ENCODE peak calls at places on chromosomes 12 and 14, in eight cellular contexts. One of them, this sample, is unnamed.

GRCh38 chr12:93186131-93186530 is 191.6 kb upstream of the NUDT4 start:
- DNase-seq in PC-9: no peak
- DNase-seq in mesenchymal stem cell: peak
- DNase-seq in GM23338: no peak
- DNase-seq in HepG2: no peak
- DNase-seq in Karpas-422: no peak
- DNase-seq in K562: no peak
- DNase-seq in A549: no peak
- DNase-seq in this sample: no peak

GRCh38 chr14:104924421-104925213 is at the start of gene PLD4:
- DNase-seq in PC-9: no peak
- DNase-seq in K562: no peak
- DNase-seq in Karpas-422: peak
- DNase-seq in mesenchymal stem cell: no peak
- DNase-seq in GM23338: no peak
- DNase-seq in A549: no peak
- DNase-seq in HepG2: no peak
- DNase-seq in this sample: no peak

GRCh38 chr12:122028165-122028591 is 6.5 kb downstream of the BCL7A start:
- DNase-seq in mesenchymal stem cell: no peak
- DNase-seq in K562: no peak
- DNase-seq in PC-9: no peak
- DNase-seq in Karpas-422: peak
- DNase-seq in A549: no peak
- DNase-seq in HepG2: no peak
- DNase-seq in GM23338: no peak
- DNase-seq in this sample: no peak

GRCh38 chr12:27076930-27077329 is 5.4 kb downstream of the C12orf71 start:
- DNase-seq in PC-9: peak
- DNase-seq in K562: no peak
- DNase-seq in A549: no peak
- DNase-seq in HepG2: no peak
- DNase-seq in GM23338: no peak
- DNase-seq in Karpas-422: no peak
- DNase-seq in mesenchymal stem cell: no peak
- DNase-seq in this sample: no peak

GRCh38 chr14:70664698-70665447 is 23.2 kb downstream of the TTC9 start:
- DNase-seq in A549: no peak
- DNase-seq in mesenchymal stem cell: no peak
- DNase-seq in K562: no peak
- DNase-seq in HepG2: no peak
- DNase-seq in GM23338: no peak
- DNase-seq in Karpas-422: no peak
- DNase-seq in PC-9: peak
- DNase-seq in this sample: no peak

GRCh38 chr12:67451206-67451605 is 182.0 kb downstream of the CAND1 start:
- DNase-seq in PC-9: no peak
- DNase-seq in mesenchymal stem cell: no peak
- DNase-seq in Karpas-422: no peak
- DNase-seq in K562: no peak
- DNase-seq in A549: no peak
- DNase-seq in HepG2: no peak
- DNase-seq in GM23338: no peak
- DNase-seq in this sample: no peak

GRCh38 chr12:67671419-67671818 is 22.9 kb downstream of the DYRK2 start:
- DNase-seq in GM23338: no peak
- DNase-seq in mesenchymal stem cell: peak
- DNase-seq in HepG2: no peak
- DNase-seq in A549: no peak
- DNase-seq in PC-9: no peak
- DNase-seq in K562: no peak
- DNase-seq in Karpas-422: no peak
- DNase-seq in this sample: no peak

GRCh38 chr12:34291001-34291400 is 268.7 kb downstream of the ALG10 start:
- DNase-seq in K562: no peak
- DNase-seq in Karpas-422: no peak
- DNase-seq in PC-9: no peak
- DNase-seq in mesenchymal stem cell: no peak
- DNase-seq in HepG2: no peak
- DNase-seq in A549: no peak
- DNase-seq in GM23338: no peak
- DNase-seq in this sample: no peak

GRCh38 chr14:67555518-67556090 is 22.5 kb downstream of the PLEKHH1 start:
- DNase-seq in mesenchymal stem cell: no peak
- DNase-seq in GM23338: no peak
- DNase-seq in HepG2: no peak
- DNase-seq in PC-9: no peak
- DNase-seq in Karpas-422: no peak
- DNase-seq in K562: no peak
- DNase-seq in A549: no peak
- DNase-seq in this sample: no peak

GRCh38 chr12:55072093-55072492 is 52.3 kb downstream of the NEUROD4 start:
- DNase-seq in GM23338: peak
- DNase-seq in A549: peak
- DNase-seq in HepG2: peak
- DNase-seq in K562: no peak
- DNase-seq in PC-9: no peak
- DNase-seq in mesenchymal stem cell: no peak
- DNase-seq in Karpas-422: peak
- DNase-seq in this sample: peak

GRCh38 chr12:28219827-28220226 is 29.6 kb downstream of the CCDC91 start:
- DNase-seq in mesenchymal stem cell: no peak
- DNase-seq in Karpas-422: no peak
- DNase-seq in GM23338: no peak
- DNase-seq in A549: no peak
- DNase-seq in K562: no peak
- DNase-seq in PC-9: no peak
- DNase-seq in HepG2: no peak
- DNase-seq in this sample: no peak

GRCh38 chr12:28218875-28219274 is 28.6 kb downstream of the CCDC91 start:
- DNase-seq in HepG2: no peak
- DNase-seq in GM23338: no peak
- DNase-seq in A549: no peak
- DNase-seq in mesenchymal stem cell: no peak
- DNase-seq in PC-9: no peak
- DNase-seq in Karpas-422: no peak
- DNase-seq in K562: no peak
- DNase-seq in this sample: no peak

GRCh38 chr12:28223853-28224252 is 33.6 kb downstream of the CCDC91 start:
- DNase-seq in GM23338: no peak
- DNase-seq in K562: no peak
- DNase-seq in A549: no peak
- DNase-seq in mesenchymal stem cell: no peak
- DNase-seq in Karpas-422: no peak
- DNase-seq in PC-9: no peak
- DNase-seq in HepG2: no peak
- DNase-seq in this sample: no peak

GRCh38 chr12:28222959-28223662 is 32.9 kb downstream of the CCDC91 start:
- DNase-seq in Karpas-422: peak
- DNase-seq in mesenchymal stem cell: no peak
- DNase-seq in HepG2: no peak
- DNase-seq in GM23338: no peak
- DNase-seq in PC-9: no peak
- DNase-seq in A549: no peak
- DNase-seq in K562: no peak
- DNase-seq in this sample: no peak

DNA sequence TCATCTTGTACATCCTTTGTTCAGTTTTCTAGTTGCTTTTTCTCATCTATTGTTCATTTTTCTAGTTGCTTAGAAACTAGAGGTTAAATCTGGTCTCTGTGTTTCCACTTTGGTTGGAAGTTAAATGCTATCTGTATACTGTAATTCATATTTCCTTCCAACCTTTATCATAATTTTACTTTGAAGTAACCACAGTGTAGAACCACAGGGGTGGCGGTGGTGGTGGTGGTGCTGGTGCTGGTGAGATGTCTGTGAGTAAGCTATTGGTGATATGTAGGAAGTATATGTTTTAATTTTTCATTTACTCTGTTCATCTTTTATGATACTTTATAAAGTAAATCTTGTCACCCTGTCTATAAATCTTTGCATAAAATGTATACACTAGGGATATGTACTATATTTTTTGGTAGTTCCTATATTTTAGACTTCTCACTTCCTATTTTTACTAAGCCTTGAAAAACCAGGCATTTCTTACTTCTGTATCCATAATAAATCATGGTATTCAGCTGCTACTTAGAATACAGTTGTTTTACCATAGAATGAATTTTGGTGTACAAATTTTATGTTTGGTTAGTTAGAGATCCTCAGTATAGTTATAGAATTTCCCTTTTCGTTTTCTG is 31.9 kb downstream of the CCDC91 start:
- DNase-seq in HepG2: no peak
- DNase-seq in GM23338: no peak
- DNase-seq in A549: no peak
- DNase-seq in Karpas-422: peak
- DNase-seq in PC-9: no peak
- DNase-seq in mesenchymal stem cell: no peak
- DNase-seq in K562: no peak
- DNase-seq in this sample: no peak
- H3K4me2 ChIP-seq in HepG2: no peak
- H3K4me2 ChIP-seq in GM23338: no peak
- H3K4me2 ChIP-seq in A549: no peak
- H3K4me2 ChIP-seq in Karpas-422: peak
- H3K4me2 ChIP-seq in PC-9: no peak
- H3K4me2 ChIP-seq in mesenchymal stem cell: no peak
- H3K4me2 ChIP-seq in K562: no peak
- H3K4me2 ChIP-seq in this sample: no peak

GRCh38 chr12:75480469-75480949 is at the start of gene GLIPR1:
- DNase-seq in PC-9: peak
- DNase-seq in K562: no peak
- DNase-seq in Karpas-422: peak
- DNase-seq in HepG2: peak
- DNase-seq in A549: peak
- DNase-seq in GM23338: no peak
- DNase-seq in mesenchymal stem cell: peak
- DNase-seq in this sample: peak
- H3K27ac ChIP-seq in PC-9: no peak
- H3K27ac ChIP-seq in K562: peak
- H3K27ac ChIP-seq in Karpas-422: peak
- H3K27ac ChIP-seq in HepG2: no peak
- H3K27ac ChIP-seq in A549: peak
- H3K27ac ChIP-seq in GM23338: no peak
- H3K27ac ChIP-seq in mesenchymal stem cell: peak
- H3K27ac ChIP-seq in this sample: peak

DNA sequence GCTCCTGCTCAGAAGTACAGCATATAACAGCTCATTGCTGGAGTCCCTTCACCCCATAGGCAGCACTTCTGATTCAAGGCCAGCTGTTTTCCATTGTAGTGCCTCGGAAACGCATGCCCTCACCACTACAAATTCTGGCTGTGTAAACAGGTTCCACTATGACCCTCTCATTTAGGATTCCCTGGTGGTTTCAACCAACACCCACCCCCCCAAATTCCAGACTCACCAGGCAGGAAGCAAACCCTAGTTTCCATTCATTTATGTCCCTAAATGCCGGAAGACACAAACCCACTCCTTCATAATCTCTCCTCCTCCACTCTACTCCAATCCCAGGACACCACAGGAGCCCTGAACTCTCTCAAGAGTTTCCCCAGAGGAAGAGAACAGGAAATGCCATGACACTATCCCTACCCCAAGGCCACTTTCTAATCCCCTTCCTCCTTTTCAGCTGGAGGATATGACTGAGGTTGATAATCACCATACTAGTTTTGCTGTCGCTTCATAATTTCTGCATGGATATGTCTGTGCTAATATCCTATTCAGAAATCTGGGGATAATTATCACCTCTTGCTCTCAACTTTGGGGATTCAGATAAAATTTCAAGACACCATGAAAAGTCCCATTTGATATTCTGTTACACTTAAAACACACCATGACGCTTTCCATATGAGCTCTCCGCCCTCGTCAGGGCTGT is 75.8 kb upstream of the TMPO start:
- DNase-seq in Karpas-422: no peak
- DNase-seq in GM23338: no peak
- DNase-seq in PC-9: no peak
- DNase-seq in HepG2: no peak
- DNase-seq in A549: no peak
- DNase-seq in K562: no peak
- DNase-seq in mesenchymal stem cell: peak
- DNase-seq in this sample: peak
- H3K4me3 ChIP-seq in Karpas-422: no peak
- H3K4me3 ChIP-seq in GM23338: no peak
- H3K4me3 ChIP-seq in PC-9: no peak
- H3K4me3 ChIP-seq in HepG2: no peak
- H3K4me3 ChIP-seq in A549: no peak
- H3K4me3 ChIP-seq in K562: no peak
- H3K4me3 ChIP-seq in mesenchymal stem cell: peak
- H3K4me3 ChIP-seq in this sample: peak

DNA sequence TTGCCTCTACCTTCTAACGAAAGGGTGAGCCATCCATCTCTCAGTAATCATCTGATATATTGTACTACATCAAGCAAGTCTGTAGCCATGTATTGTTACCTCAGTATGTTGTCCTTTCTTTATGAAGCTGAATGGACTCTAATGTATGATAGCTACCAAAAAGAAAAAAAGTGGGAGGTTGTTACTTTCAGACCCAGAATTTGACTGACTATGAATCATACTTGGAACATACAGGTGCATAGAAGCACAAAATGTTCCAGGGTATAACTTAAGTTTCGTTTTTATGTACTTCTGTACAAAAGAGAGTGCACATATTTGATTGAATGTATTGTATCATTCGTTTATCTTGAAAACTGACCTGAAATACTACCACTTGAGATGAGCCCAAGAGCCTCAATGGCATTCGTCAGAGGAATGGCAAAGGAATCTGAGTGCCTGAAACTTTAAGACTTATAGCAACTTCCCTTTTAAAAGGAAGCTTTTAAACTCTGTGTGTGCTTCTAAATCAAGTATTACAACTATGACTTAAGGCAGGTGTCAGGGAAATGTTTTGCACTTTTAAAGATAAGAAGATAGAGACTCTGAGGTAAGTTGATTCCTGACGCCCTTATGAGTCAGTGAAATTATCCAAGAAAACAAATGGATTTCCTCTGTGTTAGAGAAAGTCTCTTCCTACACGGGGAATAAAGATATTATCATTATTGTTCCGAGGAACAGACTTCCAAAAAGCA is 951.5 kb downstream of the GALC start:
- DNase-seq in Karpas-422: peak
- DNase-seq in HepG2: no peak
- DNase-seq in PC-9: no peak
- DNase-seq in mesenchymal stem cell: no peak
- DNase-seq in K562: no peak
- DNase-seq in GM23338: no peak
- DNase-seq in A549: no peak
- DNase-seq in this sample: no peak
- H3K4me2 ChIP-seq in Karpas-422: peak
- H3K4me2 ChIP-seq in HepG2: no peak
- H3K4me2 ChIP-seq in PC-9: no peak
- H3K4me2 ChIP-seq in mesenchymal stem cell: no peak
- H3K4me2 ChIP-seq in K562: no peak
- H3K4me2 ChIP-seq in GM23338: no peak
- H3K4me2 ChIP-seq in A549: no peak
- H3K4me2 ChIP-seq in this sample: no peak

This sample was measured in endothelial cell of umbilical vein.